ENCODE peak calls at places on chromosomes 12 and 14, in six cellular contexts. R is cardiac muscle cell, I is H7, M is AG04450, V is PC-3, B is GM12864. F is an unnamed sample.
A peak's percentile ranks its signal among the peaks of the same experiment; 100 is the strongest.

GRCh38 chr14:67764496-67764895 is 51.9 kb downstream of the ZFYVE26 start:
- DNase-seq in R (no peak), I (no peak), M (no peak), V (peak; percentile 65), B (no peak), F (no peak)

GRCh38 chr12:5085896-5086295 is 42.2 kb downstream of the KCNA5 start:
- DNase-seq in R (no peak), I (no peak), M (peak; percentile 80), V (peak; percentile 51), B (no peak), F (no peak)

GRCh38 chr12:89756100-89756637 is 47.5 kb upstream of the ATP2B1 start:
- DNase-seq in R (no peak), I (no peak), M (no peak), V (no peak), B (no peak), F (no peak)

GRCh38 chr12:80282761-80283160 is 161.3 kb upstream of the PTPRQ start:
- DNase-seq in R (no peak), I (no peak), M (no peak), V (no peak), B (no peak), F (no peak)

GRCh38 chr12:116594325-116595038 is 35.3 kb downstream of the MAP1LC3B2 start:
- DNase-seq in R (no peak), I (no peak), M (no peak), V (no peak), B (no peak), F (peak; percentile 59)

GRCh38 chr12:80778005-80778541 is 61.4 kb downstream of the MYF5 start:
- DNase-seq in R (peak; percentile 10), I (no peak), M (peak; percentile 82), V (peak; percentile 52), B (peak; percentile 97), F (peak; percentile 11)

GRCh38 chr14:69002069-69002468 is 23.0 kb upstream of the ACTN1 start:
- DNase-seq in R (peak; percentile 28), I (peak; percentile 65), M (no peak), V (peak; percentile 63), B (no peak), F (no peak)

GRCh38 chr12:57237653-57237951 is 8.1 kb downstream of the SHMT2 start:
- DNase-seq in R (no peak), I (no peak), M (no peak), V (peak; percentile 39), B (no peak), F (no peak)

GRCh38 chr14:64942531-64943111 is at the start of gene GPX2:
- DNase-seq in R (no peak), I (no peak), M (no peak), V (peak; percentile 39), B (no peak), F (no peak)

GRCh38 chr14:95073947-95074346 is 83.4 kb downstream of the DICER1 start:
- DNase-seq in R (no peak), I (no peak), M (no peak), V (no peak), B (no peak), F (no peak)

GRCh38 chr14:99790978-99791376 is 2.2 kb upstream of the EML1 start:
- DNase-seq in R (no peak), I (no peak), M (no peak), V (no peak), B (no peak), F (no peak)

GRCh38 chr14:58072288-58073071 is 79.5 kb downstream of the ARMH4 start:
- DNase-seq in R (peak; percentile 75), I (peak; percentile 48), M (peak; percentile 56), V (peak; percentile 95), B (peak; percentile 10), F (peak; percentile 12)

GRCh38 chr14:103811189-103811588 is 36.2 kb downstream of the PPP1R13B start:
- DNase-seq in R (no peak), I (no peak), M (no peak), V (no peak), B (no peak), F (no peak)

GRCh38 chr14:105337966-105338365 is 23.4 kb downstream of the PACS2 start:
- DNase-seq in R (no peak), I (no peak), M (no peak), V (no peak), B (no peak), F (peak; percentile 55)

GRCh38 chr12:95204141-95204866 is 13.0 kb downstream of the FGD6 start:
- DNase-seq in R (peak; percentile 39), I (peak; percentile 23), M (peak; percentile 69), V (peak; percentile 97), B (no peak), F (no peak)
- H3K4me3 ChIP-seq in R (no peak overlapping the region), I (no peak overlapping the region), M (no peak overlapping the region), V (peak overlapping the region; percentile 59), B (peak overlapping the region; percentile 38), F (no peak overlapping the region)

DNA sequence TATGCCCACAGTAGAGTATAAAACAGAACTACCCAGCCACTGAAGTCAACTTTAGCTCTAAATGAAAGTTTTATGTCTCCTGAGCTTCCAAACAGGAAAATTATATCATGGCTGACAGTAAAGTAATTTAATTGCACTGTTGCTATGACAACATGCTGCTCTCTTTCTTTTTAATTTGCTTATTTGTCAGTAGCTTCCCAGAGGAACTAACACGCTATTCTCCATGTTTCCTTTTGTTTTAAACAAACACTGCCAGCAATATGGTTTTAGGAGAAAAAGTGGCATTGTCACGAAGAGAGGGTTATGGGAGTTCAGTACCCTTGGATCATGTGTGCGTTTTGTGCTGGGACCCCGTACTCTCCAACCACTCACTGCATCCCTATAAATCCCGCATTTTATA is 1.9 kb downstream of the FOXN3 start:
- DNase-seq in R (no peak), I (no peak), M (no peak), V (no peak), B (no peak), F (no peak)
- H3K4me3 ChIP-seq in R (peak overlapping the region; percentile 99), I (no peak overlapping the region), M (peak overlapping the region; percentile 78), V (peak overlapping the region; percentile 95), B (peak overlapping the region; percentile 83), F (peak overlapping the region; percentile 82)

GRCh38 chr12:12428961-12429657 is 72.2 kb downstream of the BORCS5 start:
- DNase-seq in R (no peak), I (no peak), M (no peak), V (peak; percentile 73), B (no peak), F (no peak)
- H3K4me3 ChIP-seq in R (no peak overlapping the region), I (no peak overlapping the region), M (no peak overlapping the region), V (no peak overlapping the region), B (no peak overlapping the region), F (no peak overlapping the region)

GRCh38 chr12:47849261-47849660 is 29.6 kb upstream of the HDAC7 start:
- DNase-seq in R (no peak), I (no peak), M (no peak), V (no peak), B (no peak), F (no peak)

GRCh38 chr12:47852096-47852571 is 32.4 kb upstream of the HDAC7 start:
- DNase-seq in R (no peak), I (no peak), M (no peak), V (no peak), B (no peak), F (no peak)

GRCh38 chr12:47850153-47851084 is 30.7 kb upstream of the HDAC7 start:
- DNase-seq in R (no peak), I (peak; percentile 70), M (no peak), V (no peak), B (no peak), F (no peak)

GRCh38 chr12:47848853-47849252 is 29.1 kb upstream of the HDAC7 start:
- DNase-seq in R (no peak), I (no peak), M (no peak), V (no peak), B (no peak), F (no peak)

DNA sequence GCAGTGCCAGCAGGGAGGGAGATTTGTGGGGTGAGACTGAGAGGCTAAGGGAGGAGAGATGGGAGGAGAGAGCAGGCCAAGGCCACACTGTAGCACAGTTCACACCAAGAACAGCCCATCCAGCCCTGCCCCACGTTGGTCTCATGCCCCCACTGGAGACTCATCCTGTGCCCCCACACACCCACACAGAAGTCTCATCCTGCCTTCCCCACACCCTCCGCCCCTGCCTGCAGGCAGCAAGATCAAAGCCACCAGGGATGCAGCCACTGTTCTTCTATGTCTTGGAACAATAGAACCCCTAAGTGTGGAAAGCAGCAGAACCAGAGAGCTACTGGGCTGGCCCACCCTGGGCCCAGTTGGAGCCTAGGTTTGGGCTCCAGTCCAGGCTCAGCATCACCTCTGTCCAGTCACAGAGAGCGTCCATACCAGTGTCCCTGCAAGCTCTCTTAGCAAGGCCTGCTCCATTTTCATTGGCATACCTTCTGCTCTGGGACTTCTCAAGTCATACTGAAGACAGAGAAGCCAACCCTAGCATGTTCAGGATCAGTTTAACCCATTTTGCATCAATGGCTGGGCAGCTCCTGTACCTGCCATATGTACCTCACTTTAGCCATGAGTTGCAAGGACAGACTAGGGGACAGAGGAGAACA is 31.7 kb upstream of the HDAC7 start:
- DNase-seq in R (no peak), I (no peak), M (no peak), V (no peak), B (no peak), F (no peak)
- H3K4me3 ChIP-seq in R (no peak overlapping the region), I (no peak overlapping the region), M (no peak overlapping the region), V (no peak overlapping the region), B (no peak overlapping the region), F (no peak overlapping the region)

GRCh38 chr12:120822832-120823503 is 81.2 kb downstream of the SPPL3 start:
- DNase-seq in R (no peak), I (peak; percentile 57), M (no peak), V (no peak), B (no peak), F (no peak)
- H3K4me3 ChIP-seq in R (no peak overlapping the region), I (no peak overlapping the region), M (no peak overlapping the region), V (no peak overlapping the region), B (no peak overlapping the region), F (no peak overlapping the region)

GRCh38 chr12:54588892-54589291 is 433 bp upstream of the PPP1R1A start:
- DNase-seq in R (no peak), I (peak; percentile 29), M (no peak), V (no peak), B (no peak), F (no peak)
- H3K4me3 ChIP-seq in R (peak overlapping the region; percentile 80), I (peak overlapping the region; percentile 74), M (no peak overlapping the region), V (no peak overlapping the region), B (no peak overlapping the region), F (peak overlapping the region; percentile 83)

GRCh38 chr12:22333751-22334695 is 484 bp downstream of the ST8SIA1 start:
- DNase-seq in R (peak; percentile 48), I (peak; percentile 47), M (no peak), V (no peak), B (no peak), F (peak; percentile 18)
- H3K4me3 ChIP-seq in R (peak overlapping the region; percentile 88), I (peak overlapping the region; percentile 64), M (peak overlapping the region; percentile 66), V (no peak overlapping the region), B (peak overlapping the region; percentile 48), F (peak overlapping the region; percentile 67)

DNA sequence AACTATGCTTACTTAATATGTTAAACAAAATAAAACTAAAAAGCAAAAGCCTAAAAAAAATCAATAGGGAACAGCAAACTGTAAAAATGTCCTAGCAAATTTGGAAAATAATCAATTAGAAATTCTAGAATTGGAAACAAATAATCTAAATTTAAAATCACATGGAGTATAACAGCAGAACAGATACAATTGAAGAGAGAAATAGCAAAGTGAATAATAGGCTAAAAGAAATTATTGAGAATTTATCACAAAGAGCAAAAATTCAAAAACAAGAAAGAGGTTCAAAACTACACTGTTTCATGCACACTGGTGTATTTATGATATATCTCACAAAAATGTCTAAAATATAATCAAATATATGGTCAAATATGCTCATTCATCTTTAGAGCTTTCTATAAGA is 231.9 kb downstream of the GPHN start:
- DNase-seq in R (no peak), I (no peak), M (no peak), V (no peak), B (no peak), F (no peak)
- H3K4me3 ChIP-seq in R (no peak overlapping the region), I (no peak overlapping the region), M (no peak overlapping the region), V (no peak overlapping the region), B (no peak overlapping the region), F (no peak overlapping the region)

F was measured in psoas muscle.